ENCODE peak calls at places on chromosomes 2 and 18, in four cellular contexts. One of them, this sample, is unnamed.

GRCh38 chr2:61045999-61046398 is 19.7 kb upstream of the SANBR start:
- DNase-seq in colonic mucosa: no peak
- DNase-seq in tibial artery: no peak
- DNase-seq in WTC11: no peak
- DNase-seq in this sample: no peak

GRCh38 chr2:164430166-164430783 is 191.0 kb downstream of the GRB14 start:
- DNase-seq in colonic mucosa: peak
- DNase-seq in tibial artery: no peak
- DNase-seq in WTC11: peak
- DNase-seq in this sample: no peak

GRCh38 chr2:17000083-17000482 is 334.4 kb upstream of the CYRIA start:
- DNase-seq in colonic mucosa: no peak
- DNase-seq in tibial artery: no peak
- DNase-seq in WTC11: no peak
- DNase-seq in this sample: no peak

GRCh38 chr18:8556424-8556823 is 52.8 kb upstream of the RAB12 start:
- DNase-seq in colonic mucosa: no peak
- DNase-seq in tibial artery: no peak
- DNase-seq in WTC11: no peak
- DNase-seq in this sample: no peak

GRCh38 chr2:136067465-136067864 is 50.5 kb downstream of the CXCR4 start:
- DNase-seq in colonic mucosa: no peak
- DNase-seq in tibial artery: no peak
- DNase-seq in WTC11: no peak
- DNase-seq in this sample: no peak

GRCh38 chr2:231611273-231612198 is 18.9 kb downstream of the TEX44 start:
- DNase-seq in colonic mucosa: peak
- DNase-seq in tibial artery: peak
- DNase-seq in WTC11: peak
- DNase-seq in this sample: no peak

GRCh38 chr2:237154050-237154638 is 68.5 kb downstream of the COPS8 start:
- DNase-seq in colonic mucosa: no peak
- DNase-seq in tibial artery: peak
- DNase-seq in WTC11: peak
- DNase-seq in this sample: no peak

GRCh38 chr18:57621252-57621607 is 406 bp downstream of the NARS1 start:
- DNase-seq in colonic mucosa: no peak
- DNase-seq in tibial artery: no peak
- DNase-seq in WTC11: no peak
- DNase-seq in this sample: no peak

GRCh38 chr2:112474844-112475486 is 7.0 kb upstream of the TTL start:
- DNase-seq in colonic mucosa: no peak
- DNase-seq in tibial artery: no peak
- DNase-seq in WTC11: no peak
- DNase-seq in this sample: no peak

GRCh38 chr18:24659837-24660720 is 199.6 kb downstream of the HRH4 start:
- DNase-seq in colonic mucosa: peak
- DNase-seq in tibial artery: no peak
- DNase-seq in WTC11: no peak
- DNase-seq in this sample: no peak

GRCh38 chr2:225462945-225463344 is 63.4 kb downstream of the NYAP2 start:
- DNase-seq in colonic mucosa: no peak
- DNase-seq in tibial artery: no peak
- DNase-seq in WTC11: no peak
- DNase-seq in this sample: no peak

GRCh38 chr2:189608799-189609422 is 28.3 kb upstream of the SLC40A1 start:
- DNase-seq in colonic mucosa: no peak
- DNase-seq in tibial artery: no peak
- DNase-seq in WTC11: no peak
- DNase-seq in this sample: no peak

GRCh38 chr2:102639429-102639828 is 20.1 kb downstream of the SLC9A2 start:
- DNase-seq in colonic mucosa: no peak
- DNase-seq in tibial artery: no peak
- DNase-seq in WTC11: no peak
- DNase-seq in this sample: no peak

GRCh38 chr2:3309496-3310355 is 67.9 kb downstream of the EIPR1 start:
- DNase-seq in colonic mucosa: no peak
- DNase-seq in tibial artery: no peak
- DNase-seq in WTC11: no peak
- DNase-seq in this sample: no peak

GRCh38 chr2:48548871-48549270 is 18.9 kb downstream of the STON1 start:
- DNase-seq in colonic mucosa: no peak
- DNase-seq in tibial artery: no peak
- DNase-seq in WTC11: no peak
- DNase-seq in this sample: no peak

GRCh38 chr2:119326938-119327337 is 39.7 kb downstream of the C2orf76 start:
- DNase-seq in colonic mucosa: no peak
- DNase-seq in tibial artery: no peak
- DNase-seq in WTC11: no peak
- DNase-seq in this sample: no peak

GRCh38 chr18:50880108-50880465 is 1.2 kb downstream of the ME2 start:
- DNase-seq in colonic mucosa: no peak
- DNase-seq in tibial artery: no peak
- DNase-seq in WTC11: no peak
- DNase-seq in this sample: no peak

GRCh38 chr2:196758474-196759377 is 40.8 kb downstream of the GTF3C3 start:
- DNase-seq in colonic mucosa: no peak
- DNase-seq in tibial artery: no peak
- DNase-seq in WTC11: no peak
- DNase-seq in this sample: no peak

GRCh38 chr2:96977631-96978195 is 8.7 kb downstream of the FAM178B start:
- DNase-seq in colonic mucosa: no peak
- DNase-seq in tibial artery: no peak
- DNase-seq in WTC11: no peak
- DNase-seq in this sample: no peak

GRCh38 chr18:2914844-2915243 is 68.0 kb downstream of the EMILIN2 start:
- DNase-seq in colonic mucosa: no peak
- DNase-seq in tibial artery: no peak
- DNase-seq in WTC11: no peak
- DNase-seq in this sample: no peak

GRCh38 chr2:223075301-223076270 is 23.6 kb downstream of the KCNE4 start:
- DNase-seq in colonic mucosa: no peak
- DNase-seq in tibial artery: no peak
- DNase-seq in WTC11: no peak
- DNase-seq in this sample: no peak

GRCh38 chr2:24075259-24075658 is 867 bp downstream of the SF3B6 start:
- DNase-seq in colonic mucosa: no peak
- DNase-seq in tibial artery: no peak
- DNase-seq in WTC11: no peak
- DNase-seq in this sample: no peak

GRCh38 chr2:101823347-101823791 is 125.9 kb downstream of the MAP4K4 start:
- DNase-seq in colonic mucosa: peak
- DNase-seq in tibial artery: no peak
- DNase-seq in WTC11: peak
- DNase-seq in this sample: peak

GRCh38 chr2:142879191-142879590 is 1.7 kb downstream of the KYNU start:
- DNase-seq in colonic mucosa: no peak
- DNase-seq in tibial artery: no peak
- DNase-seq in WTC11: no peak
- DNase-seq in this sample: no peak

GRCh38 chr2:142875642-142876041 is 1.8 kb upstream of the KYNU start:
- DNase-seq in colonic mucosa: no peak
- DNase-seq in tibial artery: no peak
- DNase-seq in WTC11: no peak
- DNase-seq in this sample: no peak

GRCh38 chr2:142878061-142878741 is 737 bp downstream of the KYNU start:
- DNase-seq in colonic mucosa: no peak
- DNase-seq in tibial artery: no peak
- DNase-seq in WTC11: no peak
- DNase-seq in this sample: no peak

GRCh38 chr2:142876423-142876822 is 1.0 kb upstream of the KYNU start:
- DNase-seq in colonic mucosa: no peak
- DNase-seq in tibial artery: no peak
- DNase-seq in WTC11: no peak
- DNase-seq in this sample: no peak

GRCh38 chr2:142877265-142877756 is at the start of gene KYNU:
- DNase-seq in colonic mucosa: no peak
- DNase-seq in tibial artery: no peak
- DNase-seq in WTC11: no peak
- DNase-seq in this sample: no peak
- TF ChIP-seq CTCF in colonic mucosa: no peak
- TF ChIP-seq CTCF in tibial artery: no peak
- TF ChIP-seq CTCF in WTC11: no peak
- TF ChIP-seq CTCF in this sample: no peak

GRCh38 chr18:45328762-45329161 is 286.5 kb upstream of the SLC14A2 start:
- DNase-seq in colonic mucosa: no peak
- DNase-seq in tibial artery: no peak
- DNase-seq in WTC11: no peak
- DNase-seq in this sample: no peak
- TF ChIP-seq CTCF in colonic mucosa: no peak
- TF ChIP-seq CTCF in tibial artery: no peak
- TF ChIP-seq CTCF in WTC11: no peak
- TF ChIP-seq CTCF in this sample: no peak

GRCh38 chr2:8564475-8564874 is 117.4 kb upstream of the ID2 start:
- DNase-seq in colonic mucosa: no peak
- DNase-seq in tibial artery: peak
- DNase-seq in WTC11: no peak
- DNase-seq in this sample: no peak

GRCh38 chr2:8565399-8566154 is 116.3 kb upstream of the ID2 start:
- DNase-seq in colonic mucosa: no peak
- DNase-seq in tibial artery: peak
- DNase-seq in WTC11: no peak
- DNase-seq in this sample: no peak

GRCh38 chr2:8566788-8567468 is 114.9 kb upstream of the ID2 start:
- DNase-seq in colonic mucosa: peak
- DNase-seq in tibial artery: peak
- DNase-seq in WTC11: no peak
- DNase-seq in this sample: no peak

GRCh38 chr2:8566155-8566670 is 115.6 kb upstream of the ID2 start:
- DNase-seq in colonic mucosa: peak
- DNase-seq in tibial artery: peak
- DNase-seq in WTC11: no peak
- DNase-seq in this sample: no peak

GRCh38 chr2:8563814-8564474 is 117.9 kb upstream of the ID2 start:
- DNase-seq in colonic mucosa: no peak
- DNase-seq in tibial artery: peak
- DNase-seq in WTC11: no peak
- DNase-seq in this sample: no peak
- TF ChIP-seq CTCF in colonic mucosa: no peak
- TF ChIP-seq CTCF in tibial artery: no peak
- TF ChIP-seq CTCF in WTC11: no peak
- TF ChIP-seq CTCF in this sample: no peak

GRCh38 chr2:207532676-207533075 is 2.9 kb downstream of the CREB1 start:
- DNase-seq in colonic mucosa: no peak
- DNase-seq in tibial artery: no peak
- DNase-seq in WTC11: no peak
- DNase-seq in this sample: no peak

GRCh38 chr2:207531024-207531411 is 1.3 kb downstream of the CREB1 start:
- DNase-seq in colonic mucosa: no peak
- DNase-seq in tibial artery: no peak
- DNase-seq in WTC11: no peak
- DNase-seq in this sample: no peak

GRCh38 chr2:207530160-207531023 is 630 bp downstream of the CREB1 start:
- DNase-seq in colonic mucosa: peak
- DNase-seq in tibial artery: peak
- DNase-seq in WTC11: no peak
- DNase-seq in this sample: peak

GRCh38 chr2:207529330-207530159 is at the start of gene CREB1:
- DNase-seq in colonic mucosa: peak
- DNase-seq in tibial artery: peak
- DNase-seq in WTC11: peak
- DNase-seq in this sample: peak

GRCh38 chr2:207528980-207529329 is 807 bp upstream of the CREB1 start:
- DNase-seq in colonic mucosa: peak
- DNase-seq in tibial artery: no peak
- DNase-seq in WTC11: no peak
- DNase-seq in this sample: no peak
- TF ChIP-seq CTCF in colonic mucosa: no peak
- TF ChIP-seq CTCF in tibial artery: no peak
- TF ChIP-seq CTCF in WTC11: no peak
- TF ChIP-seq CTCF in this sample: no peak

DNA sequence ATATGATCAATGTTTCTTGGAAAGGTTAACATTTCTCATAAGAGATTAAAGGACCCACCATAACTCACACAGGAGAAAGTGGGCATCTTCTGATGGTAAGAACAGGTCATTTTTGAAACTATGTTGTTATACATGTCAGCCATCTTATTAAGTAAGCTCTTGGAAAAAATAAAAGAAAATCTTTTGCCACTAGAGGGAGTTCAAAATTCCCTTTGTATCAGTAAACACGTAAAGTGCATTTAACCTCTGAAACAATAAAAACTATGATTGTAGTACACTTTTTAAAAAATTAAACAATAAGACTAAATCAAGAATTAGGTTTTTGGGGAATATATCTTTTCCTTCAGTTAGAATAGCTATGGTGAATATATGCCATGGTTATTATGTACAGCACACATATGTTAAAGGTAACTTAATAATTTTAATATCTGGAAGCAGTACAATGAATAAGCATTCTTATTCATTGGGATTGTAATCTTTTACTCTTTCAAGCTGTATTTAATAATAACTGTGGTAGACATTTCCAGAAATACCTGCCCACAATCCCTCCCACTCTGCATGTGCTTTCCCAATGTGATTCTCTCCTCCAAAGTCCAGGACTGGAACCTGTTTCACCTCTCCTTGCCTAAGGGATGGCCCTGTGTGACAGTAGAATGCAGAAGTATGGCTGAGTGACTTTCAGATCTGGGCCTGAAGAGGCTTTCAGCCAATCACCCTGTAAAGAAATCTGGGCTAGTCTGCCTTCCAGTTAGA is 64.2 kb downstream of the RBMS1 start:
- DNase-seq in colonic mucosa: no peak
- DNase-seq in tibial artery: no peak
- DNase-seq in WTC11: no peak
- DNase-seq in this sample: no peak
- TF ChIP-seq CTCF in colonic mucosa: peak
- TF ChIP-seq CTCF in tibial artery: peak
- TF ChIP-seq CTCF in WTC11: peak
- TF ChIP-seq CTCF in this sample: peak

DNA sequence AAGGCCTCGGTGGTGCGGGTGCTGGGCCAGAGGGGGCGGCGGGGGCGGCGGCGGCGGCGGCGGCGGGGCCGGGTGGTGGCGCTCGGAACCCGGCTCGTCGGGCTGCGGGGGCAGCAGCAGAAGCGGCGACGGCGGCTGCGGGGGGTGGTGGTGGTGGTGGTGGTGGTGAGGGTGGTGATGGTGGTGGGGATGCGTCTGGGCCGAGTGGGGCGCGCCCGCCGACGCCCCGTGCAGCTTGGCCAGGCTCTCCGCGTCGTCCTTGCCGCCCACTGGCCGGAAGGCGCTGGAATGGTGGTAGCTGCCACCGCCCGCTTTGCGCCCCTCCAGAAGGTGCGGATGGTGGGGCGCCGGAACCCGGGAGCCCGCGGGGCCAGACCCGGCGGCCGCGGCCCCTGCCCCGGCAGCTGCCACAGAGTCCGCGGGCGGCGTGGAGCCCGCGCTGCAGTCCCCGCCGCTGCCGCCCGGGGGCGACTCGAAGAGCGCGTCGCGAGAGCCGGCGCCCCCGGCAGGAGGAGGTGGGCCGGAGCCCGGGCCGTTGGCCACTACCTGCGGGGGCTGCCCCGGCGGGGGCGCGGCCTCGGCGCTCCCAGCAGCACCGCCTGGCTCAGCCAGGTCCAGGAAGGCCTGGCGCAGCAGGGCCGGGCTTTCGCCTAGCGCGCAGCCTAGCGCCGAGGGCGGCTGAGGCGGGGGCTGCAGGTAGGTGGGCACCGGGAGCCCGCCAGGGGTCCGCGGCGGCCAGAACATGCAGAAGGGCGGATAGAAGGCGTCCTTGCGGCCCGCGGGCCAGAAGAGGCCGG is 4.2 kb downstream of the SKOR2 start:
- DNase-seq in colonic mucosa: no peak
- DNase-seq in tibial artery: no peak
- DNase-seq in WTC11: peak
- DNase-seq in this sample: no peak
- TF ChIP-seq CTCF in colonic mucosa: no peak
- TF ChIP-seq CTCF in tibial artery: no peak
- TF ChIP-seq CTCF in WTC11: peak
- TF ChIP-seq CTCF in this sample: no peak

This sample was measured in natural killer cell.